ENCODE peak calls at places on chromosomes 13 and 19, in seven cellular contexts. One of them, this sample, is unnamed.

GRCh38 chr19:12847159-12848139 is 9.1 kb downstream of the MAST1 start:
- DNase-seq in neural crest cell: peak
- DNase-seq in AG09309: peak
- DNase-seq in brain microvascular endothelial cell: peak
- DNase-seq in HFFc6: peak
- DNase-seq in lower leg skin: peak
- DNase-seq in WTC11: peak
- DNase-seq in this sample: no peak

GRCh38 chr19:48393196-48393558 is 291 bp upstream of the GRIN2D start:
- DNase-seq in AG09309: no peak
- DNase-seq in HFFc6: no peak
- DNase-seq in WTC11: no peak
- DNase-seq in lower leg skin: no peak
- DNase-seq in neural crest cell: no peak
- DNase-seq in brain microvascular endothelial cell: no peak
- DNase-seq in this sample: no peak

GRCh38 chr19:12930002-12930645 is 3.4 kb downstream of the FARSA start:
- DNase-seq in AG09309: no peak
- DNase-seq in HFFc6: no peak
- DNase-seq in brain microvascular endothelial cell: no peak
- DNase-seq in lower leg skin: no peak
- DNase-seq in WTC11: no peak
- DNase-seq in neural crest cell: no peak
- DNase-seq in this sample: no peak

GRCh38 chr13:32617112-32617511 is 30.9 kb downstream of the PDS5B start:
- DNase-seq in HFFc6: no peak
- DNase-seq in lower leg skin: no peak
- DNase-seq in brain microvascular endothelial cell: no peak
- DNase-seq in neural crest cell: no peak
- DNase-seq in AG09309: no peak
- DNase-seq in WTC11: no peak
- DNase-seq in this sample: no peak

GRCh38 chr19:4844348-4845179 is 13.1 kb upstream of the TICAM1 start:
- DNase-seq in neural crest cell: no peak
- DNase-seq in brain microvascular endothelial cell: no peak
- DNase-seq in AG09309: no peak
- DNase-seq in lower leg skin: peak
- DNase-seq in WTC11: no peak
- DNase-seq in HFFc6: no peak
- DNase-seq in this sample: no peak

GRCh38 chr13:38417727-38418126 is 68.1 kb downstream of the UFM1 start:
- DNase-seq in AG09309: no peak
- DNase-seq in HFFc6: peak
- DNase-seq in neural crest cell: no peak
- DNase-seq in brain microvascular endothelial cell: peak
- DNase-seq in lower leg skin: no peak
- DNase-seq in WTC11: no peak
- DNase-seq in this sample: no peak

GRCh38 chr19:30529876-30530275 is 157.7 kb downstream of the ZNF536 start:
- DNase-seq in AG09309: no peak
- DNase-seq in WTC11: no peak
- DNase-seq in brain microvascular endothelial cell: no peak
- DNase-seq in neural crest cell: no peak
- DNase-seq in lower leg skin: no peak
- DNase-seq in HFFc6: no peak
- DNase-seq in this sample: no peak

GRCh38 chr13:37769078-37769477 is 100.5 kb downstream of the TRPC4 start:
- DNase-seq in neural crest cell: no peak
- DNase-seq in AG09309: no peak
- DNase-seq in brain microvascular endothelial cell: no peak
- DNase-seq in lower leg skin: no peak
- DNase-seq in HFFc6: no peak
- DNase-seq in WTC11: no peak
- DNase-seq in this sample: no peak

GRCh38 chr19:21321134-21321533 is 8.1 kb downstream of the ZNF708 start:
- DNase-seq in WTC11: no peak
- DNase-seq in neural crest cell: no peak
- DNase-seq in HFFc6: no peak
- DNase-seq in brain microvascular endothelial cell: no peak
- DNase-seq in lower leg skin: no peak
- DNase-seq in AG09309: no peak
- DNase-seq in this sample: no peak

GRCh38 chr13:50140153-50140552 is 124.9 kb downstream of the KCNRG start:
- DNase-seq in neural crest cell: no peak
- DNase-seq in HFFc6: no peak
- DNase-seq in brain microvascular endothelial cell: no peak
- DNase-seq in AG09309: no peak
- DNase-seq in WTC11: no peak
- DNase-seq in lower leg skin: no peak
- DNase-seq in this sample: no peak

GRCh38 chr13:20566424-20566916 is 487 bp upstream of the IFT88 start:
- DNase-seq in AG09309: peak
- DNase-seq in HFFc6: peak
- DNase-seq in WTC11: no peak
- DNase-seq in neural crest cell: no peak
- DNase-seq in lower leg skin: peak
- DNase-seq in brain microvascular endothelial cell: peak
- DNase-seq in this sample: no peak

GRCh38 chr13:20565120-20565736 is 1.7 kb upstream of the IFT88 start:
- DNase-seq in HFFc6: no peak
- DNase-seq in lower leg skin: no peak
- DNase-seq in WTC11: no peak
- DNase-seq in neural crest cell: no peak
- DNase-seq in brain microvascular endothelial cell: no peak
- DNase-seq in AG09309: no peak
- DNase-seq in this sample: no peak

GRCh38 chr13:20567881-20568528 is 1.0 kb downstream of the IFT88 start:
- DNase-seq in AG09309: no peak
- DNase-seq in neural crest cell: no peak
- DNase-seq in WTC11: no peak
- DNase-seq in brain microvascular endothelial cell: peak
- DNase-seq in HFFc6: no peak
- DNase-seq in lower leg skin: no peak
- DNase-seq in this sample: no peak

GRCh38 chr13:20570540-20570939 is 3.6 kb downstream of the IFT88 start:
- DNase-seq in lower leg skin: no peak
- DNase-seq in AG09309: peak
- DNase-seq in HFFc6: peak
- DNase-seq in neural crest cell: no peak
- DNase-seq in WTC11: no peak
- DNase-seq in brain microvascular endothelial cell: no peak
- DNase-seq in this sample: no peak

DNA sequence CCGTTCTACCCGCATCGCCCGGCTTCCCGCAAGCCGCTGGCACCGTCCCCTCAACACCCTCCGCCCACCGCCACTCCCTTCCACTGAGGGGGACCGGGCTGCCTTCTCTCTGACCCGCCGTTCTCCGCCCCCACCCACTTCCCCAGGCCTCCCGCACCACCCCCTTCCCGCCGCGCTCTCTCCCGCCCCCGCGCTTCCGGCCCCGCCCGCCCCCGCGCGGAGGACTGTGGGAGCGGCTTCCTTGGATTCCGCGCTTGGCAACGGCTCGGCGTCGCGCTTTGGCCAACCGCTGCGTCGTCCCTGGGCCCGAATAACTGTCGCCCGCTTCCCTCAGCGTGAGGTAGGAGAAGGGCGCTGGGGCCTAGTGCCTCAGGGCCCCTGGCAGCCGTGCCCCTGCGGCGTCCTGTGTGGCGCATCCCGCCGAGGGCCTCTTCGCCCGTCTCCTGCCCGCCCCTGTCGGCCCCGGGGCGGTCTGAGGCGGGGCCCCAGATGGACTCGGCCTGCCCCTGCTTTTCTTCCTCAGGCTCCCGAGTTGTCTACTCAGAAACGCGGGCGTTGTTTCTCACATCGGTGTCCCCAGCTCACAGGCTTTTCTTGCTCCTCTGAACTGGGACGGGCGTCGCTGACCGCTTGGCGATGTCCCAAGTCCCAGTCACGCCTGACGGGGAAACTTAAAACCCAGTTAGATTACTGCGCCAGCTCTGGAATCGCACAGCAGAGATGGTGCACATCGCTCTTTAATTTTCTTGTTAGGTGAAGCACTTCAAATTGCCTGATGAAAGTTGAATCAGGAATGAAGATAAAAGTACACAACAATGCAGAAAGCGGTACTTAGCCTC is at the start of gene IFT88:
- DNase-seq in lower leg skin: peak
- DNase-seq in brain microvascular endothelial cell: peak
- DNase-seq in HFFc6: peak
- DNase-seq in AG09309: peak
- DNase-seq in neural crest cell: peak
- DNase-seq in WTC11: peak
- DNase-seq in this sample: peak
- TF ChIP-seq CTCF in lower leg skin: no peak
- TF ChIP-seq CTCF in brain microvascular endothelial cell: no peak
- TF ChIP-seq CTCF in HFFc6: peak
- TF ChIP-seq CTCF in AG09309: no peak
- TF ChIP-seq CTCF in neural crest cell: no peak
- TF ChIP-seq CTCF in WTC11: no peak
- TF ChIP-seq CTCF in this sample: peak

DNA sequence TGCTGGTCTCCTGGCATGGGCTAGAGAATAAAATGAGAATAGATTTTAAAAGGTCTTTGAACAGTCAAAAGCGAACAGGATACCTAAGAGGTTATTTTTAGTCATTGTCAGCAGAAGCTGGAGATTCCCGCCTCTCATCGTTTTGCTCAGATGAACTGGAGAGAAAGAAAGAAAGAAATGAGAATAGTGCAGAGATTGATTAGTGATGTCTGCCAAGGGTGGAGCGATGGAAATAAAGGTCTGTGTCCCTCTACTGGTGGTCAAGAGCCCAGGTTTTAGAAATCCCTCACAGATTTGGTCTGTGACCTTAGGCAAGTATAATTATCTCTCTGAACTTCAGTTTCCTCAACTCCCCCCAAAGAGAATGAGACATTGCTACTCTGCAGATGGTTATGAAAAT is 5.4 kb downstream of the NCAN start:
- DNase-seq in neural crest cell: no peak
- DNase-seq in AG09309: no peak
- DNase-seq in lower leg skin: no peak
- DNase-seq in brain microvascular endothelial cell: peak
- DNase-seq in HFFc6: peak
- DNase-seq in WTC11: no peak
- DNase-seq in this sample: no peak
- TF ChIP-seq CTCF in neural crest cell: peak
- TF ChIP-seq CTCF in AG09309: peak
- TF ChIP-seq CTCF in lower leg skin: no peak
- TF ChIP-seq CTCF in brain microvascular endothelial cell: peak
- TF ChIP-seq CTCF in HFFc6: peak
- TF ChIP-seq CTCF in WTC11: no peak
- TF ChIP-seq CTCF in this sample: no peak

GRCh38 chr19:49473868-49474544 is at the start of gene FLT3LG:
- DNase-seq in HFFc6: peak
- DNase-seq in lower leg skin: no peak
- DNase-seq in neural crest cell: peak
- DNase-seq in brain microvascular endothelial cell: peak
- DNase-seq in AG09309: peak
- DNase-seq in WTC11: peak
- DNase-seq in this sample: no peak

GRCh38 chr19:49472936-49473335 is 1.1 kb upstream of the FLT3LG start:
- DNase-seq in AG09309: no peak
- DNase-seq in WTC11: no peak
- DNase-seq in HFFc6: no peak
- DNase-seq in brain microvascular endothelial cell: no peak
- DNase-seq in lower leg skin: no peak
- DNase-seq in neural crest cell: no peak
- DNase-seq in this sample: no peak

GRCh38 chr19:49474545-49474930 is 523 bp downstream of the FLT3LG start:
- DNase-seq in AG09309: no peak
- DNase-seq in WTC11: no peak
- DNase-seq in HFFc6: no peak
- DNase-seq in lower leg skin: no peak
- DNase-seq in brain microvascular endothelial cell: no peak
- DNase-seq in neural crest cell: no peak
- DNase-seq in this sample: no peak

GRCh38 chr19:49475191-49475932 is 1.3 kb downstream of the FLT3LG start:
- DNase-seq in neural crest cell: no peak
- DNase-seq in lower leg skin: no peak
- DNase-seq in AG09309: no peak
- DNase-seq in WTC11: no peak
- DNase-seq in HFFc6: no peak
- DNase-seq in brain microvascular endothelial cell: no peak
- DNase-seq in this sample: no peak

GRCh38 chr19:49475995-49476880 is 2.2 kb downstream of the FLT3LG start:
- DNase-seq in AG09309: no peak
- DNase-seq in neural crest cell: peak
- DNase-seq in HFFc6: no peak
- DNase-seq in WTC11: peak
- DNase-seq in brain microvascular endothelial cell: no peak
- DNase-seq in lower leg skin: no peak
- DNase-seq in this sample: no peak
- TF ChIP-seq CTCF in AG09309: peak
- TF ChIP-seq CTCF in neural crest cell: peak
- TF ChIP-seq CTCF in HFFc6: peak
- TF ChIP-seq CTCF in WTC11: peak
- TF ChIP-seq CTCF in brain microvascular endothelial cell: peak
- TF ChIP-seq CTCF in lower leg skin: no peak
- TF ChIP-seq CTCF in this sample: peak

GRCh38 chr19:2726160-2726855 is 5.1 kb upstream of the DIRAS1 start:
- DNase-seq in AG09309: no peak
- DNase-seq in neural crest cell: no peak
- DNase-seq in brain microvascular endothelial cell: no peak
- DNase-seq in lower leg skin: no peak
- DNase-seq in WTC11: no peak
- DNase-seq in HFFc6: no peak
- DNase-seq in this sample: no peak

GRCh38 chr19:2722541-2723344 is 1.6 kb upstream of the DIRAS1 start:
- DNase-seq in AG09309: no peak
- DNase-seq in WTC11: no peak
- DNase-seq in HFFc6: peak
- DNase-seq in neural crest cell: no peak
- DNase-seq in brain microvascular endothelial cell: peak
- DNase-seq in lower leg skin: no peak
- DNase-seq in this sample: no peak

GRCh38 chr19:2723345-2723715 is 2.2 kb upstream of the DIRAS1 start:
- DNase-seq in AG09309: no peak
- DNase-seq in WTC11: no peak
- DNase-seq in lower leg skin: no peak
- DNase-seq in HFFc6: no peak
- DNase-seq in neural crest cell: no peak
- DNase-seq in brain microvascular endothelial cell: no peak
- DNase-seq in this sample: no peak

GRCh38 chr19:2723747-2724146 is 2.6 kb upstream of the DIRAS1 start:
- DNase-seq in AG09309: no peak
- DNase-seq in brain microvascular endothelial cell: no peak
- DNase-seq in HFFc6: no peak
- DNase-seq in lower leg skin: no peak
- DNase-seq in WTC11: no peak
- DNase-seq in neural crest cell: no peak
- DNase-seq in this sample: no peak

DNA sequence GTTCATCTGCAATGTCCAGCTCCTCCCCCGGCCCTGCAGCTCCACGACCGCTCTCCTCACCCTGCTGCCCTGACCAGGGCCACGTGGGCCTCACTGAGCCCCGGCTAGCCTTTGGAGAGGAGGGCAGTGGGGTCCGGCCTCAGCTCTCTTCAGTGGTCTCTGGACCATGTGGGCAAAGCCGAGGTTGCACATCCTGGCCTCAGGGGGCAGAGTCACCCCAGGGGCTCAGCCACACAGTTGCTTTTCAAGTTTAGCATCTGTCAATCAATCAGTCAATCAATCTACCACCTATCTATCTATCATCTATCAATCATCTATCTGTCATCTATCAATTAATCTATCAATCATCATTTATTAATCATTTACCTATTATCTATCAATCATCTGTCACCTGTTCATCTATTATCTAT is 3.0 kb upstream of the DIRAS1 start:
- DNase-seq in AG09309: no peak
- DNase-seq in neural crest cell: no peak
- DNase-seq in HFFc6: no peak
- DNase-seq in lower leg skin: no peak
- DNase-seq in WTC11: no peak
- DNase-seq in brain microvascular endothelial cell: no peak
- DNase-seq in this sample: no peak
- TF ChIP-seq CTCF in AG09309: no peak
- TF ChIP-seq CTCF in neural crest cell: no peak
- TF ChIP-seq CTCF in HFFc6: peak
- TF ChIP-seq CTCF in lower leg skin: no peak
- TF ChIP-seq CTCF in WTC11: no peak
- TF ChIP-seq CTCF in brain microvascular endothelial cell: peak
- TF ChIP-seq CTCF in this sample: no peak

This sample was measured in esophagus squamous epithelium.